ENCODE peak calls at places on chromosome 21, in eight cellular contexts. P is adrenal gland, J is psoas muscle, T is GM13976, K is cardiac muscle cell, B is AG04449, Y is H9, S is Caco-2. V is an unnamed sample.
A peak's percentile ranks its signal among the peaks of the same experiment; 100 is the strongest.

GRCh38 chr21:25385912-25386474 is 221.3 kb downstream of the MRPL39 start:
- DNase-seq in T (peak; percentile 38), K (peak; percentile 77), B (no peak), Y (peak; percentile 46), J (no peak), P (no peak), S (peak; percentile 54), V (peak; percentile 31)

GRCh38 chr21:38434913-38435533 is 63.3 kb downstream of the ERG start:
- DNase-seq in S (no peak), P (no peak), J (no peak), T (no peak), K (peak; percentile 54), Y (no peak), B (no peak), V (no peak)

GRCh38 chr21:45864436-45864835 is 117.1 kb upstream of the COL6A1 start:
- DNase-seq in B (no peak), S (no peak), J (no peak), P (no peak), Y (no peak), T (no peak), K (peak; percentile 38), V (no peak)

GRCh38 chr21:31887596-31887920 is 14.7 kb downstream of the HUNK start:
- DNase-seq in T (no peak), J (peak; percentile 61), K (no peak), B (no peak), S (no peak), P (no peak), Y (no peak), V (no peak)

GRCh38 chr21:36330904-36331303 is 10.9 kb downstream of the MORC3 start:
- DNase-seq in J (no peak), Y (no peak), T (peak; percentile 65), K (peak; percentile 73), B (no peak), P (no peak), S (peak; percentile 53), V (no peak)

GRCh38 chr21:23613014-23613413 is 1994.3 kb downstream of the MRPL39 start:
- DNase-seq in J (no peak), S (no peak), P (no peak), T (no peak), K (no peak), Y (no peak), B (no peak), V (no peak)

GRCh38 chr21:36654341-36654740 is 44.6 kb upstream of the SIM2 start:
- DNase-seq in B (no peak), S (no peak), K (no peak), T (no peak), P (no peak), Y (no peak), J (no peak), V (no peak)

GRCh38 chr21:16418663-16419062 is 688.9 kb downstream of the USP25 start:
- DNase-seq in T (no peak), K (no peak), S (no peak), Y (no peak), J (no peak), P (no peak), B (no peak), V (no peak)

GRCh38 chr21:26686278-26686677 is 113.2 kb upstream of the CYYR1 start:
- DNase-seq in Y (peak; percentile 69), K (peak; percentile 6), B (no peak), P (no peak), T (peak; percentile 17), J (no peak), S (no peak), V (no peak)

GRCh38 chr21:16579538-16579937 is 849.8 kb downstream of the USP25 start:
- DNase-seq in Y (no peak), K (peak; percentile 68), T (no peak), P (no peak), S (no peak), J (no peak), B (no peak), V (no peak)

GRCh38 chr21:38443110-38443509 is 55.2 kb downstream of the ERG start:
- DNase-seq in S (no peak), K (peak; percentile 21), Y (no peak), P (no peak), J (no peak), T (no peak), B (no peak), V (no peak)

GRCh38 chr21:31326478-31327247 is 17.4 kb downstream of the TIAM1 start:
- DNase-seq in S (no peak), B (no peak), Y (no peak), T (peak; percentile 58), K (peak; percentile 57), J (no peak), P (no peak), V (no peak)

GRCh38 chr21:45510466-45510955 is 31.7 kb downstream of the SLC19A1 start:
- DNase-seq in B (no peak), J (peak; percentile 20), P (no peak), Y (no peak), T (no peak), K (no peak), S (no peak), V (no peak)

DNA sequence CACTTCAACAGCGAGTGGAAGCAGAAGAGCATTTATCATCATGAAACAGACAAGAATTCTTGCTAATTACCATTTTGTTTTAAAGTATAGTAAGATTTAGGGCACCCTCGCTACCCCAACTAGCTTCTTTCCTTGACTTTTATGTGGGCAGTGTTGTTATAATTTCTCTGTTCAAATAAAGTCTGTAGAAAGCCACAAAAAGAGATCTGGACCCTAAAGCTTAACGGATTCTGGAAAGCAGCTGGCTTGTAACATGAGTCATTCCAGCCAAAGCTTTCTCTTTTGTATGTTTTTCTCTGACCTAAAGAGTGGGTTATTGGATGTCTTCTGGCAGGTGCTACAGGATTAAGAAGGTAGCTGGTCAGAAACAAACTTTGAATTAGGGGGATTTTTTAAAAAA is 37.4 kb downstream of the RUNX1 start:
- DNase-seq in B (no peak), P (no peak), S (no peak), K (no peak), T (no peak), J (no peak), Y (no peak), V (no peak)
- TF ChIP-seq CTCF in B (no peak), P (no peak), S (no peak), K (no peak), T (no peak), J (no peak), Y (no peak), V (no peak)

GRCh38 chr21:19807231-19807630 is 1191.0 kb upstream of the NCAM2 start:
- DNase-seq in Y (no peak), J (no peak), S (no peak), B (no peak), T (no peak), K (no peak), P (no peak), V (no peak)
- TF ChIP-seq CTCF in Y (no peak), J (no peak), S (no peak), B (no peak), T (no peak), K (no peak), P (no peak), V (no peak)

GRCh38 chr21:44464351-44464750 is 9.0 kb downstream of the LRRC3 start:
- DNase-seq in J (no peak), P (no peak), K (no peak), T (no peak), S (no peak), B (no peak), Y (no peak), V (no peak)

GRCh38 chr21:44466351-44466954 is 11.1 kb downstream of the LRRC3 start:
- DNase-seq in Y (no peak), J (no peak), K (no peak), B (no peak), P (no peak), S (no peak), T (no peak), V (no peak)

GRCh38 chr21:44463716-44464115 is 8.4 kb downstream of the LRRC3 start:
- DNase-seq in T (no peak), S (no peak), B (no peak), J (no peak), Y (no peak), P (no peak), K (peak; percentile 42), V (no peak)

GRCh38 chr21:44467859-44468195 is 12.5 kb downstream of the LRRC3 start:
- DNase-seq in T (no peak), K (no peak), P (no peak), B (no peak), Y (no peak), S (no peak), J (no peak), V (no peak)

DNA sequence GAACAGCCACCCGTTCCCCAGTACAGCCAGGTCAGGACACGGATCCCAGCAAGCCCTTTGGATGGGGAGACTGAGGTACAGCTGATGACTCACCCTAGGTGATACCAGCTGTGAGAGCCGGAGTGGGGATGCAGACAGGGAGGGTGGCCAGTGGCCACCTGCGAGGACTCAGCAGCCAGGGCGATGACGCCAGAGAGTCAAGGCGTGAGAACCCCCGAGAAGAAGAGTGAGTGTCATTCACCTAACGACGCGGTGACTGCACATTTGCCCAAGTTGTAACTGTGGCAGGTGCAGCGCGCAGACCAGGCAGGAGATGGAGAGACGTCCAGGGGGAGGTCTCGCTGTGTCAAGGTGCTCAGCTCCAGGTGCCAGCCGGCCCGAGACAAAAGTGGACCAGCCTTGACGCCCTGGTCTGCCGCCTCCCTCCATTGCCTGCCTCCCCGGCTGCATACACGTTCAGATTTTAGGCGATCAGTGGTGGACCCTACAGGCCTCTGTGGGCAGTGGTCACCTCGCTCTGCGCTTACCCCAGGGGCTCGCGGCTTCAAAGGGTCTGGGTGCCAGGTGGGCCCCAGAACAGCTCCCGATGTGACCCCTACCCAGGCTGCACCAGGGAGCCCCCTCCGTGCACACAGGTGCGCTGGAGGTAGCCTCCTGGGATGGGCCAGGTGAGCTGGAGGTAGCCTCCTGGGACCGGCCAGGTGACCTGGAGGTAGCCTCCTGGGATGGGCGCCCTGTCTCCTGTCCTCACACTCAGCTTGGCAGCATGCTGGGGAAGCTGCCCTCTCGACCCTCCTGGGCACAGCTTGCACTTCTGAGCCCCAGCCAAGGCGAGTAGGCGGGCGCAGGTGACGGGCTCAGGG is 11.9 kb downstream of the LRRC3 start:
- DNase-seq in B (no peak), K (no peak), P (no peak), J (no peak), Y (no peak), S (no peak), T (no peak), V (no peak)
- TF ChIP-seq CTCF in B (no peak), K (no peak), P (no peak), J (no peak), Y (no peak), S (no peak), T (no peak), V (no peak)

DNA sequence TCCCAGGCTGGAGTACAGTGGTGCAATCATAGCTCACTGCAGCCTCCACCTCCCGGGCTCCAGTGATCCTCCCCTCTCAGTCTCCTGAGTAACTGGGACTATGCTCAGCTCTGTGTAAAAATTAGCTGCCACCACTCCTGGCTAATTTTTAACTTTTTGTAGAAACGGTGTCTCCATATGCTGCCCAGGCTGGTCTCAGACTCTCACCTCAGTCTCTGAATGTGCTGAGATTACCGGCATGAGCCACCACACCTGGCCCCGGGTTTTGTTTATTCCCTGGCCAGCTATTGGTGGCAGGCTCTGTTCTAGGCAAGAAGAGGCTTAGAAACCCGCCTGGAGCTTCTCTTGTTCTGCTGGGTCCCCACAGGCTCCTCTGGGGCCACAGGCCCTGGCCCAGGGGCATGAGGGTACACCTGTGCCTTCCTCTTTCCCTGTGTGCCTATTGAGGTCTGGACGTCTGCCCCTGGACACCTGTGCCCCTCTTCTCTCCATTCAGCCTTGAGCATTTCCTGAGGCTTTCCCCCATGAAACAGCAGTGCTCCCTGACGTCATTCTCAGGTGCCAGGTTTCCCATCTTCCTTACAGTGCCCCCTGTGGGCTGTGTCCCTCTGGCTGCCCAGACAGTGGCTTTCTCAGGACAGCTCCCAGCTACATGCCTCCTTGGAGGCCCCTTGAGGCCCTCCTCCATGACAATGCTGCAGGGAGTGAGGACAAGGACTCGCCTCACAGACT is 57.5 kb downstream of the PCP4 start:
- DNase-seq in B (no peak), T (no peak), P (no peak), Y (peak; percentile 62), J (no peak), S (no peak), K (no peak), V (no peak)
- TF ChIP-seq CTCF in B (no peak), T (no peak), P (no peak), Y (peak; percentile 47), J (no peak), S (no peak), K (no peak), V (no peak)

V was measured in AG09309.